ENCODE peak calls at places on chromosomes 16 and 17, in four cellular contexts. O is K562, D is HepG2, I is GM12878. V is an unnamed sample.

GRCh38 chr16:228151-228855 is 946 bp downstream of the LUC7L start:
- DNase-seq in O (peak; percentile 45), D (peak; percentile 10), I (no peak), V (no peak)

GRCh38 chr17:35056013-35056412 is 7.5 kb downstream of the RFFL start:
- DNase-seq in D (no peak), O (no peak), I (no peak), V (no peak)

GRCh38 chr17:6914711-6915110 is 81.1 kb upstream of the ALOX12 start:
- DNase-seq in I (no peak), D (no peak), O (peak; percentile 64), V (no peak)

GRCh38 chr16:86823895-86824671 is 245.7 kb downstream of the FOXL1 start:
- DNase-seq in I (no peak), D (no peak), O (no peak), V (no peak)

GRCh38 chr17:20281860-20282259 is 185.5 kb downstream of the LGALS9B start:
- DNase-seq in D (no peak), O (no peak), I (no peak), V (no peak)

GRCh38 chr16:3611145-3611977 is at the start of gene SLX4:
- DNase-seq in O (peak; percentile 96), D (peak; percentile 84), I (no peak), V (peak; percentile 100)

GRCh38 chr16:18024566-18024965 is 312.0 kb downstream of the NPIPA8 start:
- DNase-seq in D (no peak), O (no peak), I (no peak), V (no peak)

GRCh38 chr16:17773698-17774101 is 302.9 kb upstream of the XYLT1 start:
- DNase-seq in O (no peak), I (no peak), D (no peak), V (no peak)

GRCh38 chr17:63842173-63842539 is 329 bp downstream of the SMARCD2 start:
- DNase-seq in O (no peak), D (no peak), I (no peak), V (no peak)

GRCh38 chr17:50055055-50055425 is 870 bp upstream of the ITGA3 start:
- DNase-seq in I (no peak), O (no peak), D (no peak), V (no peak)

GRCh38 chr17:76243826-76244679 is 3.8 kb upstream of the RNF157 start:
- DNase-seq in I (no peak), D (no peak), O (no peak), V (no peak)

GRCh38 chr16:48687421-48688038 is 77.5 kb upstream of the N4BP1 start:
- DNase-seq in D (peak; percentile 84), O (peak; percentile 81), I (peak; percentile 13), V (peak; percentile 75)

GRCh38 chr16:70701998-70702397 is 16.1 kb upstream of the MTSS2 start:
- DNase-seq in D (no peak), O (no peak), I (no peak), V (no peak)

GRCh38 chr17:49748791-49749190 is 15.1 kb downstream of the FAM117A start:
- DNase-seq in O (no peak), I (peak; percentile 97), D (no peak), V (no peak)

DNA sequence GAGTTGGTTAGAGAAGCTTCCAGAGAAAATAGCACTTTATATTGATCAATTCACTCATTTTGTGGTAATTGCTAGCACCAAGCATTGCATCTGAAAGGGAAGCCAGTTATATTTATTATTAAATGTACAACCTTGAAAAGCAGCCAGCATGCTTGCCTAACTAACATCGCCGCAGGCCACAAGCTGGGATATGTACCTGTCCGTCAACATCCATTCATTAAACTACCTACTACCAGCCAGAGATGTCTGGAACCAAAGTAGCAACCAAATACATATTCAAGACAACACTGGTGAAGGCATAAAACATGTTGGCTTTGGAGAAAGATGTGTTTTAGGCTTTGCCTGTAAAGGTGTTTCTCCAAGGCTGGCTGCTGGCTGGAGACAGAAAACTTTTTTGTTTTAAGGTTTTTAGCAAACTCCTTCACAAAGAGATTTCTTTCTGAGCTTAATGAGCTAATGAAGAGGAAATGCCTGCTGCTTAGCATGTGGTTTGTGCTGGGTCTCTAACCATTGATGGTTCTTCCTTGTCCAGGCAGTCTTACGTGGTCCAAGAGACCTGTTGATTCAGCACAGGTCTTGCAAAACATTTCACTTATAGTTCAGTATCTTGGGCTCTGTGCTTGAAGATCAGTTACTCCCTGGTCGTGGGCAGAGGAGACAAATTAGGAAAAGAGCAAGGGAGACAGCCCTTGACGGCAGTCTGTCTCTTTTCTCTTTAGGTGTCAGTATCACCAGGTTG is 3.1 kb downstream of the ITPRIPL2 start:
- DNase-seq in O (no peak), I (no peak), D (no peak), V (no peak)
- TF ChIP-seq BHLHE40 in O (no peak), I (no peak), D (no peak), V (no peak)

GRCh38 chr16:88914750-88915368 is 48.4 kb upstream of the PABPN1L start:
- DNase-seq in D (no peak), O (no peak), I (no peak), V (no peak)

GRCh38 chr16:88913870-88914269 is 47.4 kb upstream of the PABPN1L start:
- DNase-seq in O (no peak), D (no peak), I (no peak), V (no peak)

GRCh38 chr16:88915639-88916327 is 49.3 kb upstream of the PABPN1L start:
- DNase-seq in O (no peak), D (no peak), I (no peak), V (no peak)

GRCh38 chr16:88917915-88918627 is 51.6 kb upstream of the PABPN1L start:
- DNase-seq in O (no peak), D (no peak), I (no peak), V (no peak)

GRCh38 chr16:88917146-88917914 is 50.9 kb upstream of the PABPN1L start:
- DNase-seq in I (no peak), O (no peak), D (no peak), V (no peak)
- TF ChIP-seq FOXM1 in I (no peak), O (no peak), D (no peak), V (no peak)

GRCh38 chr16:35599429-35600165 is 2140.2 kb downstream of the TP53TG3F start:
- DNase-seq in O (no peak), I (no peak), D (no peak), V (no peak)
- TF ChIP-seq BHLHE40 in O (no peak), I (no peak), D (no peak), V (no peak)

GRCh38 chr17:38587956-38588771 is 17.6 kb downstream of the SRCIN1 start:
- DNase-seq in D (no peak), I (no peak), O (no peak), V (no peak)
- TF ChIP-seq FOXM1 in D (no peak), I (no peak), O (no peak), V (no peak)

DNA sequence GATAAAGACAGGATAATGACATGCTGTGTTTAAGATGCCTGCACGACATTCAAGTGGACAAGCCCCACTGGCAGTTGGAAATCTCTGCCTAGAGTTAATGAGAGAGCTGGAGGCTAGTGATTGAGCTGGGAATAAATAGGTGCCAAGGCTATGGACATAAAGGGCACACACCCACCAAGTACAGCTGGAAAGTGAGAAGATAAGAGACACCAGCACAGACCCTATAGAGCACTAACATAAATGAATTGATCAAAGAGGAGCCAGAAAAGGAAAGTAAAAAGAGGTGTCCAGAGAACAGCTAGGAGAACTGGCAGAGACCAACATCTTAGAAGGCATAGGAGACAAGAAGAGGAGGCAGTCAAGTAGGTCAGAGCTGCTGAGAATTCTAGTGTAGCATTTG is 101.2 kb downstream of the YPEL2 start:
- DNase-seq in D (no peak), I (no peak), O (no peak), V (no peak)
- TF ChIP-seq BHLHE40 in D (no peak), I (no peak), O (no peak), V (no peak)

DNA sequence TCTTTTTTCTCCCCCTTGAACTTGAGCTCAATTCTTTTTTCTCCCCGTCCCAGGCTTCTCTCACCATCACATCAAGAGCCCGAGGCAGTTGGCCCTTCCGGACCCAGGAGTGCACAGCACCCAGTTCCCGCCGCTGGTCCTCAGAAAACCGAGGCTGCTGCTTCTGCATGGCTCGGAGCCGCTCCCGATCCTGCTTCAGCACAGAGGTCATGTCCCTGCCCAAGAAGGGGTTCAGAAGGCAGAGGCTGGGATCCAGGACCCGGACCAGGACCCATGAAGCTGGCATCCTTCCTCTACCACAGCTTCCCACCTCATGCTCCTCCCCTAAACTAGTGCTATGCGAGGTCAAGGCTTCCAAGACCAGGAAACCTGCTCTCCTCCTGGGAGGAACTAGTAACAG is 10.5 kb downstream of the PER1 start:
- DNase-seq in D (no peak), O (no peak), I (no peak), V (no peak)
- TF ChIP-seq FOXM1 in D (no peak), O (no peak), I (no peak), V (no peak)

GRCh38 chr17:28705728-28706334 is 5.9 kb downstream of the PROCA1 start:
- DNase-seq in D (no peak), O (no peak), I (no peak), V (no peak)
- TF ChIP-seq BHLHE40 in D (no peak), O (no peak), I (no peak), V (no peak)

DNA sequence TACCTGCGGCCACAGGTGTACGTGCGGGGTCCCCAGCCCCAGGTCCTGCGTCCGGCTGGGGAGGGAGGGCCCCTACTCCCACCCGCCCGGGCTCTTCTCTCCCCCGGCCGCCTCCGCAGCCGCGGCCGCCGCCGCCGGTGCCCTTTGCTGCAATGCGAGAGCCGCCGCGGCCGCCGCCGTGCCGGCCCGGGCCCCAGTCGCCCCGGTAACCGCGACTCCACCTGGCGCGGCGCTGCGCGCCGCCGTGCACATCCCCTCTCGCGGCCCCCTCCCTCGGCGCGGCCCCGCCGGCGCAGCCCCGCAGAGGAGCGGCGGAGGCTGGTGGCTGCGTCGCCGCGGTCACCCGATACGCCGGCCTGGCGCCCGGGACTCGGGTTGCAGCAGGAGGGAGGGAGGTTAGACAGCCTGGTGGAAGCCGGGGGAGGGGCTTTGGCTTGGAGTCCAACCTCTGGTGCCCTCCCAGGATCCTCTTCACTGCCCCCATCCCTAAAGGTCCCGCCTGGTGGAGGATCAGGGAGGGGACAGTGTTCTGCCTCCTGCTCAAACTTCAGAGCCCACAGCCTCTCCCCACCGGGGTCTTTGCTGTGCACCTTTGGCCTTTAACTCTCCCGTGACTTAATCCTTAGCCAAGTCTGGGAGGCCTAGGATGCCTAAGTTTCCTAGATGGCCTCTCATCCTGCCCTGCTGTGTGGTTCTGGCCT is 32.9 kb downstream of the SRCIN1 start:
- DNase-seq in I (no peak), O (peak; percentile 24), D (no peak), V (peak; percentile 70)
- TF ChIP-seq FOXM1 in I (no peak), O (no peak), D (no peak), V (no peak)

V was measured in HEK293T.